ENCODE peak calls at places on chromosome 7, in seven cellular contexts. R, B, Z, X, D, K and S are unnamed samples.

GRCh38 chr7:101362334-101363195 is at the start of gene COL26A1:
- DNase-seq in R (peak), B (no peak), Z (peak), X (peak), D (no peak), K (no peak), S (peak)

GRCh38 chr7:98831641-98832221 is 38.1 kb downstream of the TMEM130 start:
- DNase-seq in R (peak), B (peak), Z (peak), X (no peak), D (no peak), K (peak), S (no peak)

GRCh38 chr7:40544932-40545331 is 410.1 kb downstream of the SUGCT start:
- DNase-seq in R (peak), B (no peak), Z (no peak), X (no peak), D (peak), K (no peak), S (no peak)

GRCh38 chr7:48088559-48089414 is at the start of gene UPP1:
- DNase-seq in R (peak), B (peak), Z (peak), X (peak), D (peak), K (peak), S (peak)

GRCh38 chr7:6227294-6227846 is 45.1 kb downstream of the CYTH3 start:
- DNase-seq in R (peak), B (no peak), Z (peak), X (no peak), D (no peak), K (no peak), S (no peak)

GRCh38 chr7:101165958-101166602 is 711 bp upstream of the VGF start:
- DNase-seq in R (no peak), B (no peak), Z (no peak), X (no peak), D (no peak), K (no peak), S (peak)

GRCh38 chr7:39700165-39700564 is 76.8 kb downstream of the RALA start:
- DNase-seq in R (no peak), B (no peak), Z (no peak), X (no peak), D (no peak), K (no peak), S (no peak)

GRCh38 chr7:64045301-64046040 is at the start of gene ZNF727:
- DNase-seq in R (no peak), B (no peak), Z (no peak), X (no peak), D (no peak), K (no peak), S (no peak)

GRCh38 chr7:831596-832291 is 532 bp upstream of the SUN1 start:
- DNase-seq in R (peak), B (peak), Z (peak), X (peak), D (peak), K (no peak), S (peak)

GRCh38 chr7:143205560-143206293 is 16.1 kb upstream of the TAS2R40 start:
- DNase-seq in R (no peak), B (no peak), Z (no peak), X (no peak), D (peak), K (peak), S (no peak)

GRCh38 chr7:100688593-100688860 is 5.5 kb downstream of the GIGYF1 start:
- DNase-seq in R (no peak), B (no peak), Z (no peak), X (no peak), D (no peak), K (no peak), S (peak)

GRCh38 chr7:21256310-21256877 is 171.5 kb upstream of the SP4 start:
- DNase-seq in R (peak), B (peak), Z (peak), X (peak), D (peak), K (peak), S (peak)

GRCh38 chr7:29297194-29297890 is 102.8 kb downstream of the CHN2 start:
- DNase-seq in R (no peak), B (no peak), Z (no peak), X (no peak), D (no peak), K (no peak), S (no peak)

GRCh38 chr7:518630-519428 is 817 bp downstream of the PDGFA start:
- DNase-seq in R (peak), B (peak), Z (peak), X (peak), D (peak), K (no peak), S (peak)

GRCh38 chr7:94129443-94130140 is 125.4 kb upstream of the BET1 start:
- DNase-seq in R (peak), B (peak), Z (peak), X (peak), D (peak), K (no peak), S (peak)

GRCh38 chr7:22814261-22815208 is 8.1 kb downstream of the TOMM7 start:
- DNase-seq in R (peak), B (peak), Z (peak), X (peak), D (peak), K (no peak), S (peak)

GRCh38 chr7:155090647-155091046 is 20.5 kb downstream of the HTR5A start:
- DNase-seq in R (no peak), B (peak), Z (no peak), X (no peak), D (no peak), K (no peak), S (no peak)
- H3K4me2 ChIP-seq in R (no peak), B (peak), Z (no peak), X (no peak), D (no peak), K (no peak), S (no peak)

GRCh38 chr7:2978403-2978802 is 65.3 kb downstream of the CARD11 start:
- DNase-seq in R (no peak), B (peak), Z (no peak), X (no peak), D (no peak), K (peak), S (no peak)

GRCh38 chr7:2979276-2979675 is 64.4 kb downstream of the CARD11 start:
- DNase-seq in R (no peak), B (no peak), Z (no peak), X (no peak), D (no peak), K (peak), S (no peak)

GRCh38 chr7:2980406-2981102 is 63.1 kb downstream of the CARD11 start:
- DNase-seq in R (no peak), B (no peak), Z (no peak), X (no peak), D (no peak), K (peak), S (no peak)

GRCh38 chr7:2981103-2981480 is 62.6 kb downstream of the CARD11 start:
- DNase-seq in R (no peak), B (no peak), Z (no peak), X (no peak), D (no peak), K (no peak), S (no peak)

DNA sequence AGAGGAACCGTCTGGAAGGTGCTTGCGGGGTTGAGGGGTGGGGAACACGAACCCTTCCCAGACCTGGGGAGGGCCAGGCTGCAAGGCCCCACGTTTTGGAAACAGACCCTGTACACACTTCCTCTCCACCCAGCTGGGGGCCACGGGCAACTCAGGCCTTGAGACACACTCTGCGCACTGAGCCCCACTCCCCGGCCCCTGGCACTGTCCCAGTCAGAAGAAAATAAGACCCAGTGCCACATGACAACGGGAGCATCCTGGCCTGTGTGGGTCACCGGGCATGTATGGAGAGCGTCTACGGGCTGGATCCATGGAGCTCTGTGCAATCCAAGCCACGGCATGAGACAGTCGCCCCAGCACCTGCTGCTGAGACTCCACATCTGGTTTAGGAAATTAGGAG is 63.7 kb downstream of the CARD11 start:
- DNase-seq in R (no peak), B (no peak), Z (no peak), X (no peak), D (no peak), K (no peak), S (no peak)
- H3K4me3 ChIP-seq in R (no peak), B (no peak), Z (no peak), X (no peak), D (no peak), K (peak), S (no peak)

DNA sequence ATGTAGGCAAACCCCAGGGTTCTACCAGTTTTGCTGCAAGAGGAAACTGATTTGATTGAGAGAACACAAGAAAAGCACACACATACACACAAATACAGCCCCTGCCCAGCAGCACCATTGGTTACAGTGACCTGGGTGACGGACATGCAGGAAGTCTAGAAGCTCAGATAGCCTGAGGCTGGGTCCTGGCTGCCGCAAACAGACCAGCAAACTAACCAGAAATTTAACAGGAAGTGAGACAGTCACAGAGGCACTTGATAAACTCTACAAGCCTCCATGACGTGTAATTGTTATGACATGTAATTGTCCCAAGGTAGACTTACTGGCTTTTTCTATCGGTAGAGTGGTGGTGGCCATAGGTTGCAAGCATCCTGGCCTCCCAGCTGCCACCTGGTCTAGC is 58.9 kb downstream of the PRKAR2B start:
- DNase-seq in R (no peak), B (peak), Z (no peak), X (no peak), D (peak), K (peak), S (no peak)
- H3K27ac ChIP-seq in R (no peak), B (no peak), Z (no peak), X (no peak), D (no peak), K (peak), S (no peak)

GRCh38 chr7:78768859-78769258 is 684.6 kb downstream of the MAGI2 start:
- DNase-seq in R (no peak), B (no peak), Z (peak), X (no peak), D (peak), K (no peak), S (no peak)

GRCh38 chr7:78769551-78770101 is 683.8 kb downstream of the MAGI2 start:
- DNase-seq in R (peak), B (no peak), Z (peak), X (no peak), D (no peak), K (peak), S (no peak)

GRCh38 chr7:78765985-78766729 is 687.3 kb downstream of the MAGI2 start:
- DNase-seq in R (no peak), B (no peak), Z (peak), X (no peak), D (no peak), K (no peak), S (no peak)

DNA sequence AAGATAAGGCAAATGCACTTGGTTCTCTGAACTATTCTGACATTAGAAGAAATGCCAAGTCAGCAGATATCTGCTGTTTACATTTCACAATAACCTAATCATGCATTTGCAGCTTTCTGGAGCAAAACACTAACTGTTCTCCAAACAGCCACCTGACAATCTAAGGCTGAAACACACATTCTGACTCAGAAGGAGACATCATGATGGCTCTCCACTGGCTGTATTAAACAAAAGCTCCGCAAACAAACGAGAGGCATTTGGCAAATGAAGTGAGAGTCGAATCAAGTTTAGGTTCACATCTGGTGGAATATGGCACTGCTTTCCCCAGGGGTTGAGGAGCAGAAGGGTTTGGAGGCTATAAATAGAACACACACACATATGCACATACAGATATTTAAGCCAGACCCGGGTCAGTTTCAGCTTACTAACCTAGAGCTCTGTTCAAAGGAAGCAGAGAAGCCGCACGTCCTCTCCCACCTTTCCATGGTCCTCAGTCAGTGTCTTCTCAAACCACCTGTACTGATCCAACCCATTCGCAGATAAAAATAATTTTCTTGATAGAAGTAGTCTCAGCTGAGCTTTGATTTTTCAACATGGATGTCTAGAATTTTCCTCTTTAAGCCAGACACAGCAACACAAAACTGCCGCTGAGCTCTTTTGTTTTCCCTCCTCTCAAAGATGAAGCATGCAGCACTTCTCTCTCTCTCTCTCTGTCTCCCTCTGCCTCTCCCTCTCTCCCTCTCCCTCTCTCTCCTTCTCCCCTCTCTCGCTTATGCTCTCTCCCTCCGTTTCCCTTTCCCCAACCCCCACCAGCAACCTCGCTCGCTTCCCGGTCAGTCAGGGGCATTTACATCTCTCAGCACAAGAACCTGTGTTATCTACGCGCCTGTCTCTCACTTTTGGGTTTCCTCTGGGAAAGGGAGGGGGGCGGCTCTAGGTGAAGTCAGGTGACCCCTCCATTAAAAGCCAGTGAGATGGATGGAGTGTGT is 682.8 kb downstream of the MAGI2 start:
- DNase-seq in R (peak), B (no peak), Z (peak), X (no peak), D (peak), K (no peak), S (no peak)
- H3K4me2 ChIP-seq in R (peak), B (no peak), Z (peak), X (peak), D (peak), K (no peak), S (peak)

GRCh38 chr7:36005286-36005685 is 147.8 kb upstream of the EEPD1 start:
- DNase-seq in R (no peak), B (no peak), Z (no peak), X (no peak), D (no peak), K (no peak), S (no peak)

GRCh38 chr7:36005876-36006275 is 147.2 kb upstream of the EEPD1 start:
- DNase-seq in R (no peak), B (no peak), Z (no peak), X (no peak), D (no peak), K (no peak), S (peak)

GRCh38 chr7:36003343-36003742 is 149.7 kb upstream of the EEPD1 start:
- DNase-seq in R (no peak), B (no peak), Z (no peak), X (no peak), D (no peak), K (no peak), S (no peak)

GRCh38 chr7:36001546-36001945 is 151.5 kb upstream of the EEPD1 start:
- DNase-seq in R (peak), B (peak), Z (no peak), X (no peak), D (peak), K (no peak), S (peak)

GRCh38 chr7:36002900-36003299 is 150.2 kb upstream of the EEPD1 start:
- DNase-seq in R (no peak), B (no peak), Z (no peak), X (no peak), D (no peak), K (no peak), S (no peak)
- H3K4me3 ChIP-seq in R (no peak), B (no peak), Z (no peak), X (no peak), D (no peak), K (no peak), S (no peak)

GRCh38 chr7:140214075-140214684 is 37.4 kb upstream of the KDM7A start:
- DNase-seq in R (peak), B (peak), Z (peak), X (no peak), D (peak), K (no peak), S (no peak)
- H3K27ac ChIP-seq in R (no peak), B (peak), Z (peak), X (no peak), D (no peak), K (no peak), S (no peak)

DNA sequence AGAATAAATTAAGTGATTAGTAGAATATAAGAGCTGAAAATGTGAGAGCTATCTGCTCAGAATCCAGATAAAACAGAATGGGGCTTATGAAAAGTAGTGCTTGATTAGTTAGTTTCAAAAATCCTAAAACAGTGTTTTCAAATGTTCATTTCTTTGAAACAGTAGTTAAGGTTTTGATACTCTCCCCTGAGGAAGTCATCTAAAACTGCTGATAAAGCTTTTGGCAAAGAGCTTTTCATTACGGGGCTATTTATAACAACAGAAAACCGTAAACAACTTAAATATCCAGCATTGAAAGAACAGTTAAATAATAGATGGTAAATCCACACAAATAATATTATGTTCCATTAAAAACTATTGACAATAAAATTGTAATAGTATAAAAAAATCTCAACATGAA is 77.5 kb downstream of the NPSR1 start:
- DNase-seq in R (no peak), B (no peak), Z (no peak), X (no peak), D (no peak), K (no peak), S (no peak)
- H3K4me2 ChIP-seq in R (no peak), B (no peak), Z (no peak), X (no peak), D (no peak), K (no peak), S (no peak)

GRCh38 chr7:26331789-26332188 is 40.1 kb downstream of the SNX10 start:
- DNase-seq in R (no peak), B (no peak), Z (no peak), X (no peak), D (no peak), K (no peak), S (no peak)

GRCh38 chr7:26328498-26329390 is 37.1 kb downstream of the SNX10 start:
- DNase-seq in R (no peak), B (no peak), Z (no peak), X (no peak), D (no peak), K (peak), S (no peak)

GRCh38 chr7:26332698-26333097 is 41.0 kb downstream of the SNX10 start:
- DNase-seq in R (no peak), B (no peak), Z (no peak), X (no peak), D (no peak), K (no peak), S (no peak)

GRCh38 chr7:26326211-26326610 is 34.5 kb downstream of the SNX10 start:
- DNase-seq in R (no peak), B (peak), Z (no peak), X (no peak), D (no peak), K (no peak), S (no peak)

DNA sequence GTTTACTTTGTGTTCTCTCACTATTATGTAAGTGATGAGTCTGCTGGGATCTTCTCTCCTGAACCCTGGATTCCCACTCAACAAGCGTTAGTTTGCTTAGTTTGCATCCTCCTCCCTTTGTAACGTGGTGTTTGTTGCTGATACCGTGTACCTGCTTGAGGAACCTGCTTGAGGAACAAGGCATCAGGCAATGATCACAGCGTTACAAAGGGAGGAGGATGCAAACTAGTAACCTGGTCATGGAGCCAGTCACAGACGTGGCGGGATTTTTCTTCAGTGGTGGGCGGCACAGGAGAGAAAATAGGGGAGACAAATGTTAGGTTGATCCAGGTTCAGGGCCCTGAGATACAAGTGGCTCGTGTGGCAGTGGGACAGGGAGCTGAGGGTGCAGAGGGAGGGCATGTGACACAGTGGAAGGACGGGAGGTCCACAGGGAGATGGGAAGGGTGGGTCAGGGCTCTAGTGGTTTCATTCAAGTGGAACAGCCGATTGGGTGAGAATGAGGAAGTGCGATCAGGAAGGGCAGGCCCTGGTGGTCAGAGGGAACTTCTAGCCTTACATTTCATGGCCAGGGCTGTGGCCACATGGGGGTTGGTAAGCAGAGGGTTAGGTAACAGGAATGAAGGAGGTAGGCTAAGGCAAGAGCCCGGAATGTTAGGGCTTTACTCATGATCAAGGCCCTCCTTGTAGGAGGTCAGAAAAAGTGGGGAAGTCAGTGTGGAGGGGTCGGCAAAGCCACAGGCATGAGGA is 38.0 kb downstream of the SNX10 start:
- DNase-seq in R (no peak), B (no peak), Z (no peak), X (no peak), D (no peak), K (peak), S (no peak)
- H3K4me3 ChIP-seq in R (no peak), B (no peak), Z (no peak), X (no peak), D (no peak), K (peak), S (no peak)